ENCODE peak calls at places on chromosomes 2 and 18, in five cellular contexts. G is GM23248, F is iris pigment epithelial cell, Z is NCI-H146, J is 8988T. T is an unnamed sample.
A peak's percentile ranks its signal among the peaks of the same experiment; 100 is the strongest.

GRCh38 chr2:220930542-220931076 is 641.5 kb downstream of the EPHA4 start:
- DNase-seq in G (no peak), F (no peak), Z (no peak), J (no peak), T (no peak)

GRCh38 chr18:2715990-2716389 is 60.5 kb downstream of the SMCHD1 start:
- DNase-seq in G (peak; percentile 27), F (peak; percentile 55), Z (no peak), J (no peak), T (no peak)

GRCh38 chr2:29042581-29043075 is 31.7 kb downstream of the PCARE start:
- DNase-seq in G (no peak), F (peak; percentile 65), Z (peak; percentile 78), J (no peak), T (peak; percentile 56)

GRCh38 chr2:213723707-213724106 is 439.4 kb downstream of the SPAG16 start:
- DNase-seq in G (no peak), F (no peak), Z (no peak), J (no peak), T (no peak)

GRCh38 chr2:8661736-8662135 is 20.1 kb upstream of the ID2 start:
- DNase-seq in G (peak; percentile 84), F (no peak), Z (no peak), J (no peak), T (peak; percentile 3)

GRCh38 chr2:231996797-231997555 is 35.5 kb downstream of the DIS3L2 start:
- DNase-seq in G (no peak), F (no peak), Z (no peak), J (no peak), T (no peak)

GRCh38 chr2:54899576-54900200 is 150.6 kb downstream of the RTN4 start:
- DNase-seq in G (peak; percentile 85), F (peak; percentile 65), Z (peak; percentile 8), J (no peak), T (peak; percentile 79)

GRCh38 chr2:118667964-118668363 is 179.5 kb downstream of the EN1 start:
- DNase-seq in G (peak; percentile 95), F (peak; percentile 72), Z (no peak), J (no peak), T (peak; percentile 75)

GRCh38 chr2:209938906-209939305 is 63.5 kb upstream of the RPE start:
- DNase-seq in G (no peak), F (no peak), Z (no peak), J (no peak), T (no peak)

GRCh38 chr2:232592687-232593407 is 40.6 kb upstream of the EFHD1 start:
- DNase-seq in G (peak; percentile 93), F (peak; percentile 92), Z (no peak), J (no peak), T (peak; percentile 89)

GRCh38 chr2:188383158-188383557 is 91.5 kb downstream of the GULP1 start:
- DNase-seq in G (no peak), F (peak; percentile 27), Z (no peak), J (no peak), T (no peak)

GRCh38 chr2:204046145-204046544 is 109.6 kb downstream of the ICOS start:
- DNase-seq in G (no peak), F (no peak), Z (no peak), J (no peak), T (no peak)

GRCh38 chr18:31977270-31977872 is 34.4 kb upstream of the TRAPPC8 start:
- DNase-seq in G (peak; percentile 55), F (peak; percentile 47), Z (peak; percentile 59), J (no peak), T (peak; percentile 70)

GRCh38 chr18:54983041-54983686 is 23.9 kb upstream of the CCDC68 start:
- DNase-seq in G (peak; percentile 76), F (peak; percentile 82), Z (peak; percentile 60), J (no peak), T (peak; percentile 80)

GRCh38 chr2:187566266-187566665 is 12.0 kb upstream of the TFPI start:
- DNase-seq in G (no peak), F (no peak), Z (peak; percentile 7), J (no peak), T (no peak)

GRCh38 chr2:127566576-127566975 is 31.1 kb downstream of the MYO7B start:
- DNase-seq in G (no peak), F (no peak), Z (no peak), J (no peak), T (no peak)

GRCh38 chr2:216034065-216034464 is 20.7 kb upstream of the MREG start:
- DNase-seq in G (peak; percentile 65), F (peak; percentile 83), Z (peak; percentile 22), J (no peak), T (peak; percentile 85)

GRCh38 chr2:238420442-238420841 is 6.3 kb upstream of the ASB1 start:
- DNase-seq in G (peak; percentile 32), F (no peak), Z (no peak), J (no peak), T (no peak)

GRCh38 chr2:227010433-227010832 is 153.6 kb downstream of the COL4A4 start:
- DNase-seq in G (peak; percentile 29), F (peak; percentile 72), Z (no peak), J (no peak), T (peak; percentile 19)

GRCh38 chr2:108320326-108320932 is 31.7 kb downstream of the SULT1C2 start:
- DNase-seq in G (no peak), F (no peak), Z (no peak), J (no peak), T (no peak)

GRCh38 chr18:7300971-7301553 is 70.2 kb downstream of the LRRC30 start:
- DNase-seq in G (no peak), F (no peak), Z (no peak), J (no peak), T (no peak)

GRCh38 chr2:151299940-151300539 is 10.6 kb upstream of the NMI start:
- DNase-seq in G (peak; percentile 15), F (no peak), Z (no peak), J (no peak), T (no peak)

GRCh38 chr2:173898178-173898668 is 67.0 kb downstream of the SP3 start:
- DNase-seq in G (no peak), F (no peak), Z (no peak), J (no peak), T (no peak)

GRCh38 chr18:66749475-66750035 is 145.7 kb upstream of the CDH19 start:
- DNase-seq in G (no peak), F (peak; percentile 1), Z (peak; percentile 53), J (no peak), T (peak; percentile 29)

GRCh38 chr2:200306969-200307811 is 697 bp downstream of the SPATS2L start:
- DNase-seq in G (peak; percentile 79), F (peak; percentile 37), Z (peak; percentile 57), J (peak; percentile 39), T (peak; percentile 33)

GRCh38 chr2:222572761-222573174 is 83.1 kb downstream of the FARSB start:
- DNase-seq in G (peak; percentile 44), F (peak; percentile 85), Z (no peak), J (no peak), T (peak; percentile 73)

GRCh38 chr2:47155091-47155876 is at the start of gene STPG4:
- DNase-seq in G (no peak), F (no peak), Z (no peak), J (no peak), T (no peak)

GRCh38 chr18:42706618-42707017 is 408.9 kb downstream of the RIT2 start:
- DNase-seq in G (no peak), F (peak; percentile 6), Z (peak; percentile 100), J (no peak), T (no peak)

T was measured in cardiac fibroblast.